ENCODE peak calls at places on chromosomes 11 and 22, in four cellular contexts. I is aorta, D is ovary, X is skeletal muscle cell. A is an unnamed sample.

GRCh38 chr11:1887451-1888346 is 4.0 kb downstream of the PRR33 start:
- DNase-seq in I (peak), D (no peak), X (no peak), A (no peak)

GRCh38 chr11:133945087-133945974 is 11.4 kb downstream of the IGSF9B start:
- DNase-seq in I (no peak), D (no peak), X (no peak), A (peak)

GRCh38 chr11:134248910-134249480 is 4.2 kb downstream of the THYN1 start:
- DNase-seq in I (no peak), D (no peak), X (no peak), A (peak)

GRCh38 chr11:8067929-8068575 is 13.0 kb upstream of the TUB start:
- DNase-seq in I (no peak), D (no peak), X (no peak), A (no peak)

GRCh38 chr22:25881353-25881752 is 139.4 kb downstream of the MYO18B start:
- DNase-seq in I (no peak), D (no peak), X (no peak), A (no peak)

GRCh38 chr11:121670792-121671275 is 218.1 kb upstream of the SORL1-AS1 start:
- DNase-seq in I (no peak), D (no peak), X (no peak), A (no peak)

GRCh38 chr11:78982377-78982925 is 407.8 kb upstream of the NARS2 start:
- DNase-seq in I (no peak), D (no peak), X (no peak), A (no peak)

GRCh38 chr11:70885281-70885680 is 367.1 kb downstream of the SHANK2 start:
- DNase-seq in I (no peak), D (no peak), X (no peak), A (no peak)

GRCh38 chr11:109864161-109864661 is 229.0 kb upstream of the ZC3H12C start:
- DNase-seq in I (no peak), D (no peak), X (no peak), A (no peak)

GRCh38 chr11:73649206-73649605 is 2.8 kb downstream of the PLEKHB1 start:
- DNase-seq in I (no peak), D (no peak), X (no peak), A (no peak)

GRCh38 chr22:26847816-26848215 is 190.4 kb downstream of the MIAT start:
- DNase-seq in I (no peak), D (no peak), X (no peak), A (no peak)

GRCh38 chr11:84800755-84801346 is 826.3 kb downstream of the DLG2 start:
- DNase-seq in I (no peak), D (no peak), X (no peak), A (peak)

GRCh38 chr11:19428206-19429001 is 187.7 kb upstream of the E2F8 start:
- DNase-seq in I (no peak), D (no peak), X (no peak), A (peak)

GRCh38 chr22:25417792-25418191 is 146.7 kb upstream of the GRK3 start:
- DNase-seq in I (no peak), D (no peak), X (no peak), A (no peak)

GRCh38 chr22:37282385-37282677 is at the start of gene CYTH4:
- DNase-seq in I (peak), D (no peak), X (no peak), A (no peak)

GRCh38 chr11:112795142-112795815 is 165.9 kb upstream of the NCAM1 start:
- DNase-seq in I (no peak), D (no peak), X (no peak), A (peak)

GRCh38 chr11:109808569-109808968 is 284.6 kb upstream of the ZC3H12C start:
- DNase-seq in I (no peak), D (no peak), X (no peak), A (peak)

GRCh38 chr11:27183672-27184457 is 143.2 kb downstream of the BBOX1 start:
- DNase-seq in I (no peak), D (peak), X (no peak), A (peak)

GRCh38 chr11:69380451-69380901 is 86.5 kb downstream of the MYEOV start:
- DNase-seq in I (no peak), D (no peak), X (no peak), A (no peak)

GRCh38 chr22:19525116-19525660 is 978 bp upstream of the CLDN5 start:
- DNase-seq in I (peak), D (no peak), X (no peak), A (no peak)
- H3K4me3 ChIP-seq in I (no peak), D (no peak), X (no peak), A (no peak)

GRCh38 chr11:75403037-75403436 is 3.7 kb downstream of the RPS3 start:
- DNase-seq in I (no peak), D (no peak), X (no peak), A (no peak)

GRCh38 chr11:75400110-75400865 is 970 bp downstream of the RPS3 start:
- DNase-seq in I (no peak), D (no peak), X (no peak), A (peak)

GRCh38 chr11:75403983-75404658 is 4.8 kb downstream of the RPS3 start:
- DNase-seq in I (no peak), D (no peak), X (no peak), A (no peak)

GRCh38 chr11:75399344-75400109 is at the start of gene RPS3:
- DNase-seq in I (peak), D (peak), X (peak), A (peak)

GRCh38 chr11:75402002-75402773 is 2.9 kb downstream of the RPS3 start:
- DNase-seq in I (no peak), D (no peak), X (no peak), A (no peak)
- H3K4me3 ChIP-seq in I (no peak), D (no peak), X (peak), A (no peak)

DNA sequence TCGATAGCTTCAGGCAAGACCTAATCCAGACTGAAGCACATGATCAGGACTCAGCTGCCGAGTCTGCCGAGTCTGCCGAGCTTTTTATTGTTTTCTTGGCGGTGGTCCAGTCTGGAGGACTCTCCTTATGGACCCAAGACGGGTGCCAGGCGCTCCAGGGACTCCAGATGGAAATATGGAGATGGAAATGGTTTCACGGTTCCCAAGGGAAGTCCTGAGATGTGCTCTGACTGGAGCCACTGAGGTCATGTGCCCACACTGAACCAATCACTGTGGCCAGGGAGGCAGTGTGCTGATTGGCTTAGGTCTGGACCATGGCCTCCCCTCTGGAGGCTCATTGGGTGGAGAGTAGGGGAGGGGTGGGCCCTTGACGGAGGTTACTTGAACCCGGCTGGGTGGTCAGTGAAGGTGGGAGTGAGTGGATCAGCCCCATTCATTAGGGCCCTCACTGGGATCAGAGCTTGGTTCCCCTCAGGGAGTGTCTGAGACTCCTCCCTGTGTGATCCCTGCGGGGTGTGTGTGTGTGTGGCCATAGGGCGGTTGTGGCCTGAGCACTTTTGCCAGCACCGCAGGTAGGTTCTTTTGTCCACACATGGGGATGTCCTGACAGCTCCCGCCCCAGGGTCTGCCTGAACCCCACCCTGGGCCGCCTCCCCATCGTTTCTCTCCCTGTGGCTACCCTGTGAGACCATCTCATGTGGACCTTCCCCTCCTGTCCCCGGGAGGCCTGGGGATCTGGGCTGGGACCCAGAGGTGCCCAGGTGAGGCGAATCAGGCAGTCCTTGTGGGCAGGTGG is 14.0 kb downstream of the RPS6KA4 start:
- DNase-seq in I (peak), D (no peak), X (no peak), A (no peak)
- H3K4me3 ChIP-seq in I (no peak), D (no peak), X (no peak), A (no peak)

GRCh38 chr11:12288212-12288933 is 89.0 kb upstream of the PARVA start:
- DNase-seq in I (peak), D (peak), X (peak), A (peak)
- H3K4me3 ChIP-seq in I (no peak), D (no peak), X (no peak), A (no peak)

GRCh38 chr11:17013548-17014320 is 480 bp downstream of the PLEKHA7 start:
- DNase-seq in I (peak), D (peak), X (no peak), A (no peak)

GRCh38 chr11:17010851-17011420 is 3.3 kb downstream of the PLEKHA7 start:
- DNase-seq in I (peak), D (no peak), X (no peak), A (no peak)

GRCh38 chr11:17014321-17014773 is at the start of gene PLEKHA7:
- DNase-seq in I (no peak), D (no peak), X (no peak), A (no peak)

GRCh38 chr11:17012179-17012578 is 2.0 kb downstream of the PLEKHA7 start:
- DNase-seq in I (no peak), D (no peak), X (no peak), A (no peak)

DNA sequence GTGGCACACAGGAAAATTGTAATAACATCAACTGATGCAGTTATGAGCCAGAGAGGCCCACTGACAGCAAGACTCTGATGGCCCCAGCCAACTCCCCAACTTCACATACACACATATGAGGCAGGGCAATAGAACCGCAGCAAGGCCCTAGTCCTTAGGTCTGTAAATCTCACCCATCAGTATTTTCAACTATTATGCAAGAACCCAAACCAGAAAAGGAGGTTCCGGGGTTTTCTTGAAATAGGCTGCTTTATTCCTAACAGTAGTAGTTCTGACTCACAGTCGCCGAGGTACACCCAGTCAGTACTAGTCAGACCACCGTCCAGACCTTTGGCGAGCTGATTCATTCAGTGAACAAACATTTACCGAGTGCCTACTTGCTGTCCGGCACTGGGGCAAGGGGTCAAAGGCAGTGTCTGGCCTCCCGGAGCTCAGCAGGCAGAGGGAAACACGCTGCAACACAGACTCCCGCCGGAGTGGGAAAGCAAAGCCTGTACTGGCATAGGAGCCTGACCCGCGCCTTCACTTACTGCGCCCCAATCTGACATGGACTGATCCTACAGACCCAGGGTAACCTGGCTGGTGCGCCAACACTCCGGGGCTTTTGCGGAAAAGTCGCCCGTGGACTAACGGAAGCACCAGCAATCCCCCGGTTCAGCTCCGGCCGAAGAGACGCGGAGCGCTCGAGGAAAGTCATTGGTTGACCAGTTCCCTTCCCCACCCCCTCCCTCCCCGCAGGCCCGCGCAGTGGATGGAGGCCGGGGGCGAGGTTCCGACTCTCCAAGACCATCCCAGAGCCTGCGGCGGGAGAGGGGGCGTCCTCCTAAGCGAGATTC is 1.3 kb downstream of the PLEKHA7 start:
- DNase-seq in I (peak), D (peak), X (peak), A (peak)
- H3K4me3 ChIP-seq in I (peak), D (peak), X (peak), A (no peak)

GRCh38 chr11:34640050-34640971 is 19.4 kb downstream of the EHF start:
- DNase-seq in I (no peak), D (no peak), X (no peak), A (no peak)

GRCh38 chr11:34639545-34639944 is 18.7 kb downstream of the EHF start:
- DNase-seq in I (no peak), D (no peak), X (no peak), A (no peak)

GRCh38 chr11:34641981-34642380 is 21.1 kb downstream of the EHF start:
- DNase-seq in I (no peak), D (no peak), X (no peak), A (no peak)

GRCh38 chr11:34643846-34644245 is 23.0 kb downstream of the EHF start:
- DNase-seq in I (no peak), D (no peak), X (no peak), A (no peak)

GRCh38 chr11:34641456-34641855 is 20.6 kb downstream of the EHF start:
- DNase-seq in I (no peak), D (no peak), X (no peak), A (no peak)
- H3K4me3 ChIP-seq in I (no peak), D (no peak), X (no peak), A (no peak)

GRCh38 chr11:128904872-128905344 is 13.8 kb downstream of the KCNJ5 start:
- DNase-seq in I (no peak), D (no peak), X (no peak), A (no peak)

GRCh38 chr11:128905345-128906184 is 14.4 kb downstream of the KCNJ5 start:
- DNase-seq in I (no peak), D (peak), X (no peak), A (peak)

GRCh38 chr11:128904303-128904871 is 13.2 kb downstream of the KCNJ5 start:
- DNase-seq in I (no peak), D (no peak), X (no peak), A (no peak)

GRCh38 chr11:128908391-128909246 is 17.5 kb downstream of the KCNJ5 start:
- DNase-seq in I (peak), D (peak), X (no peak), A (peak)

GRCh38 chr11:128906185-128907065 is 15.3 kb downstream of the KCNJ5 start:
- DNase-seq in I (no peak), D (no peak), X (no peak), A (no peak)
- H3K4me3 ChIP-seq in I (peak), D (no peak), X (no peak), A (no peak)

A was measured in IMR-90.